ENCODE peak calls at places on chromosomes 11 and 22, in five cellular contexts. H, F, B, K and Z are unnamed samples.

GRCh38 chr11:67255864-67256263 is 10.4 kb upstream of the GRK2 start:
- DNase-seq in H (no peak), F (no peak), B (no peak), K (no peak), Z (no peak)

GRCh38 chr11:121700968-121701367 is 248.2 kb upstream of the SORL1-AS1 start:
- DNase-seq in H (no peak), F (no peak), B (no peak), K (no peak), Z (no peak)

GRCh38 chr11:116736763-116737162 is 36.0 kb downstream of the BUD13 start:
- DNase-seq in H (no peak), F (no peak), B (no peak), K (no peak), Z (peak; percentile 67)

GRCh38 chr22:44620129-44620840 is 81.7 kb upstream of the PRR5 start:
- DNase-seq in H (peak; percentile 57), F (peak; percentile 64), B (peak; percentile 80), K (peak; percentile 97), Z (no peak)

GRCh38 chr11:95977534-95978174 is 53.7 kb upstream of the MTMR2 start:
- DNase-seq in H (no peak), F (no peak), B (no peak), K (no peak), Z (peak; percentile 27)

GRCh38 chr11:19316434-19316833 is 75.7 kb upstream of the E2F8 start:
- DNase-seq in H (no peak), F (no peak), B (no peak), K (no peak), Z (no peak)

GRCh38 chr22:24695958-24696511 is 78.5 kb downstream of the PIWIL3 start:
- DNase-seq in H (no peak), F (no peak), B (no peak), K (peak; percentile 47), Z (peak; percentile 73)

GRCh38 chr11:122491486-122491885 is 164.0 kb upstream of the UBASH3B start:
- DNase-seq in H (peak; percentile 73), F (no peak), B (no peak), K (no peak), Z (no peak)

GRCh38 chr11:19803506-19803998 is 90.9 kb downstream of the NAV2 start:
- DNase-seq in H (no peak), F (no peak), B (no peak), K (no peak), Z (no peak)

GRCh38 chr11:31828217-31828616 is 17.1 kb upstream of the PAX6 start:
- DNase-seq in H (no peak), F (no peak), B (no peak), K (no peak), Z (no peak)

GRCh38 chr22:48893288-48894063 is 934.2 kb downstream of the BRD1 start:
- DNase-seq in H (no peak), F (no peak), B (no peak), K (no peak), Z (no peak)